ENCODE peak calls at places on chromosomes 11 and 22, in five cellular contexts. P is SK-N-SH, T is HepG2, R is K562, Z is GM12878. O is an unnamed sample.

GRCh38 chr11:66697988-66698387 is 20.3 kb upstream of the RBM4B start:
- DNase-seq in R (no peak), Z (no peak), P (no peak), T (no peak), O (no peak)

GRCh38 chr22:50548913-50549790 is 3.5 kb downstream of the KLHDC7B start:
- DNase-seq in R (no peak), P (peak; percentile 26), T (no peak), Z (no peak), O (no peak)

GRCh38 chr22:29456211-29456671 is 17.9 kb downstream of the RFPL1 start:
- DNase-seq in P (no peak), R (no peak), T (no peak), Z (no peak), O (no peak)

GRCh38 chr11:13972033-13972910 is 9.7 kb downstream of the SPON1 start:
- DNase-seq in R (no peak), P (no peak), Z (no peak), T (no peak), O (no peak)

GRCh38 chr11:105577645-105578044 is 32.2 kb upstream of the GRIA4 start:
- DNase-seq in T (no peak), Z (no peak), R (no peak), P (peak; percentile 17), O (no peak)

GRCh38 chr11:79438631-79439429 is 2.0 kb downstream of the TENM4 start:
- DNase-seq in T (no peak), P (peak; percentile 65), R (no peak), Z (no peak), O (no peak)

GRCh38 chr11:82308979-82309378 is 424.7 kb downstream of the FAM181B start:
- DNase-seq in T (no peak), P (no peak), R (no peak), Z (no peak), O (no peak)

GRCh38 chr11:71451596-71452353 is 1.2 kb upstream of the NADSYN1 start:
- DNase-seq in Z (no peak), P (no peak), R (no peak), T (peak; percentile 14), O (no peak)

GRCh38 chr11:8721740-8722139 is 39.1 kb downstream of the RPL27A start:
- DNase-seq in Z (no peak), T (no peak), R (no peak), P (no peak), O (no peak)

GRCh38 chr11:21988477-21988876 is 204.4 kb upstream of the ANO5 start:
- DNase-seq in P (peak; percentile 12), T (peak; percentile 1), R (no peak), Z (no peak), O (no peak)

GRCh38 chr11:110297726-110298297 is 1.4 kb upstream of the RDX start:
- DNase-seq in R (no peak), Z (no peak), P (no peak), T (no peak), O (no peak)

GRCh38 chr11:122724520-122724919 is 69.0 kb downstream of the UBASH3B start:
- DNase-seq in P (no peak), Z (no peak), R (no peak), T (no peak), O (no peak)

GRCh38 chr22:44879301-44879680 is 126.9 kb downstream of the ARHGAP8 start:
- DNase-seq in P (no peak), T (no peak), R (no peak), Z (no peak), O (no peak)

GRCh38 chr11:12838463-12839120 is 164.4 kb downstream of the TEAD1 start:
- DNase-seq in Z (no peak), P (no peak), R (no peak), T (no peak), O (no peak)

GRCh38 chr11:88320149-88320559 is 17.4 kb downstream of the CTSC start:
- DNase-seq in Z (no peak), R (no peak), P (no peak), T (no peak), O (no peak)

GRCh38 chr11:119529936-119530335 is 107.0 kb upstream of the THY1 start:
- DNase-seq in T (no peak), R (no peak), P (no peak), Z (no peak), O (no peak)

GRCh38 chr22:17703811-17704210 is 65.3 kb downstream of the BCL2L13 start:
- DNase-seq in Z (no peak), T (no peak), P (no peak), R (no peak), O (no peak)

GRCh38 chr11:11810764-11811726 is 30.7 kb upstream of the USP47 start:
- DNase-seq in T (no peak), Z (no peak), R (peak; percentile 97), P (no peak), O (peak; percentile 85)

GRCh38 chr11:47337229-47337924 is 15.1 kb downstream of the MYBPC3 start:
- DNase-seq in T (no peak), Z (no peak), R (peak; percentile 82), P (no peak), O (peak; percentile 37)

GRCh38 chr11:16846305-16846704 is 107.9 kb downstream of the C11orf58 start:
- DNase-seq in T (no peak), R (no peak), Z (no peak), P (no peak), O (no peak)

GRCh38 chr11:77560605-77561004 is 29.1 kb upstream of the AQP11 start:
- DNase-seq in R (no peak), P (no peak), T (peak; percentile 6), Z (no peak), O (peak; percentile 46)

GRCh38 chr22:31092161-31092560 is 11.0 kb downstream of the SMTN start:
- DNase-seq in Z (no peak), R (no peak), P (peak; percentile 15), T (no peak), O (no peak)

GRCh38 chr11:371716-372590 is 2.7 kb downstream of the B4GALNT4 start:
- DNase-seq in Z (no peak), T (no peak), R (no peak), P (no peak), O (no peak)

GRCh38 chr11:124276081-124276480 is 19.9 kb downstream of the OR8G5 start:
- DNase-seq in P (no peak), R (no peak), Z (no peak), T (no peak), O (no peak)

GRCh38 chr11:123253909-123254308 is 58.9 kb upstream of the CLMP start:
- DNase-seq in P (no peak), Z (no peak), R (no peak), T (no peak), O (no peak)

GRCh38 chr22:36197601-36198146 is 3.9 kb downstream of the APOL4 start:
- DNase-seq in Z (no peak), P (peak; percentile 50), R (no peak), T (no peak), O (no peak)

GRCh38 chr22:36198936-36199616 is 2.5 kb downstream of the APOL4 start:
- DNase-seq in Z (no peak), T (peak; percentile 24), P (no peak), R (no peak), O (no peak)

GRCh38 chr22:36198482-36198881 is 3.1 kb downstream of the APOL4 start:
- DNase-seq in P (no peak), R (no peak), T (no peak), Z (no peak), O (no peak)

GRCh38 chr22:36196254-36197064 is 5.2 kb downstream of the APOL4 start:
- DNase-seq in T (no peak), Z (no peak), R (no peak), P (no peak), O (no peak)

DNA sequence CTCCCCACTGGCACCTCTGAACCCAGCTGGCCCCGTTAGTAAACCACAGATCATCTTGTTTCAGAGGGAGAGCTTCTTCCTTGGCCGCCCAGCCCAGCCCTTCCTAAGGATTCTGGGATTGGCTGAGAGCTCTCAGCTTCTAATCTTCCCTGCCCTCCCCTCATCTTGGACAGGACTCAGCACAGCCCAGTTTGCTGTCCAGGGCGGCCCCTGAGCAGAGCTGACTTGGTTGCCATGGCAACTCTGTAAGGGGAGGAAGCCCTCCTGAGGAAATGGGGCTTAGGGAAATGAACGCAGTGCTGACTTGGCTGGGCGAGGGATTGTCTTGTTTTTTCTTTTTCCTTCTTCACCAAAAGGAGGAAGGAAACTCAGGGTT is 4.6 kb downstream of the APOL4 start:
- DNase-seq in P (peak; percentile 27), T (no peak), R (peak; percentile 60), Z (no peak), O (no peak)
- H3K4me1 ChIP-seq in P (peaks cover 10% of the 10 kb centered on the region), T (peaks cover 30% of the 10 kb centered on the region), R (peaks cover 35% of the 10 kb centered on the region), Z (peaks cover 12% of the 10 kb centered on the region), O (no peaks in the 10 kb centered on the region)

GRCh38 chr22:48936391-48936790 is 891.3 kb downstream of the BRD1 start:
- DNase-seq in T (no peak), R (no peak), P (no peak), Z (no peak), O (no peak)
- TF ChIP-seq ZBTB33 in T (no peak), R (no peak), P (no peak), Z (no peak), O (no peak)

DNA sequence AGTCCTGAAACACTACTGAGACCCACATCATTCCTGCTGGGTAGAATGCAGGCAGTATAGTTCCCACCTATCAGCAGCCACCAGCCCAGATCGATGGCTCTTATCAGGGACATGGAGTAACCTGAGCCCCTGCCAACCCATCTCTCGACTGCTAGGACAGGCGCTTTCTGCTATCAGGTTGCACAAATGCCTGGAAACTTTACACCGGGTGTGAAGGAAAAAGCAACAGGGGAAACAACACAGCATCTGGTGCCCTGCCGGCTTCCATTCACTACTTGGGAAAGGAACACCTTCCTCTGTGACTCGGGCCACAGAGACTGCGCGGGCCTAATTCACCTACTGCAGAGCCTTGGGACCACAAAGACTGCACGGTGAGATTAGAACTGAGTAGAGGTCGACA is 18.5 kb downstream of the RBFOX2 start:
- DNase-seq in Z (no peak), P (no peak), T (no peak), R (peak; percentile 44), O (no peak)
- H3K4me1 ChIP-seq in Z (no peaks in the 10 kb centered on the region), P (peaks cover 46% of the 10 kb centered on the region), T (peaks cover 23% of the 10 kb centered on the region), R (peaks cover 11% of the 10 kb centered on the region), O (no peaks in the 10 kb centered on the region)

GRCh38 chr11:17930544-17931144 is 82.2 kb downstream of the SERGEF start:
- DNase-seq in T (no peak), P (no peak), R (no peak), Z (no peak), O (no peak)

GRCh38 chr11:17929171-17929570 is 83.7 kb downstream of the SERGEF start:
- DNase-seq in Z (no peak), R (no peak), T (no peak), P (no peak), O (no peak)

GRCh38 chr11:17927041-17927440 is 85.8 kb downstream of the SERGEF start:
- DNase-seq in T (no peak), P (no peak), R (no peak), Z (no peak), O (no peak)

GRCh38 chr11:17924713-17925112 is 88.1 kb downstream of the SERGEF start:
- DNase-seq in R (no peak), T (no peak), P (no peak), Z (no peak), O (no peak)

DNA sequence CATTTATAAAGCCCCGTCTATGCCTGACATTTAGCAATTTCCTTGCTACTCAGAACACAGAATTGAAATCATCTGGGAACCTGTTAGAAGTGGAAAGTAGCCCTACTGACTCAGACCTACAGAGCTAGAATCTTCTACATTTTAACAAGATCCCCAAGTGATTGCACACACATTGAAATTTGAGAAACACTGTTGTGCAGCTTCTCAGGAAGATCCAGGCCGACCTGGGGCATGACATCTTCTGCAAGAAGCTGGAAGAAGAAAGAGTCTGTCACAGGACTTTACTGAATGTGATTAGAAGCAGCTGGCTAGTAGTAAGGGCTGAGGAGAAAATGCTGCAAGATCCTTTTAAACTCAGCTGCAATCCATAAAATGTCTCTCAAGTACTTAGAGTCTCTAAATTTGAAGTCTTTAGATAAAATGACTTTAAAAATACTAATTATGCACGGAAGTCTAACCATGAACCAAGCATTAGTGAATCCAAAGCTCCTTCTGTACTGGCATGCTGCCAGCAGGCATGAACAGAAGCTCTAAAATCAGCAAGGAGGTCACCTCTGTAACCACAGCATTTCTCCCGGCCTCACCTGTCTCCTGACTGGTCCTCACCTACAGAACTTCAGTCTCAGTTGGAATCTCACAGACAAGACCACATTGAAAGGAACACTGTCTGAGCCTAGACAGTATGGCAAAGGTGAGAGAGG is 85.1 kb downstream of the SERGEF start:
- DNase-seq in P (no peak), T (no peak), Z (no peak), R (no peak), O (no peak)
- TF ChIP-seq ZBTB33 in P (no peak), T (no peak), Z (no peak), R (no peak), O (no peak)